ENCODE peak calls at places on chromosomes 11 and 22, in eight cellular contexts. N, O, J, K, L, E, C and R are unnamed samples.

GRCh38 chr11:43567396-43567975 is 113.1 kb upstream of the HSD17B12 start:
- DNase-seq in N (no peak), E (no peak), K (peak), C (no peak), O (no peak), J (peak), L (no peak), R (no peak)

GRCh38 chr11:47233989-47234668 is 14.5 kb downstream of the ACP2 start:
- DNase-seq in L (no peak), C (peak), J (peak), E (no peak), N (no peak), K (peak), O (no peak), R (no peak)

GRCh38 chr11:70129051-70129592 is 51.0 kb downstream of the ANO1 start:
- DNase-seq in L (no peak), K (no peak), O (no peak), C (no peak), N (no peak), J (no peak), E (no peak), R (no peak)

GRCh38 chr22:41256254-41256897 is 15.6 kb upstream of the CHADL start:
- DNase-seq in C (no peak), E (no peak), N (no peak), J (peak), K (peak), O (peak), L (no peak), R (no peak)

GRCh38 chr11:115333106-115333505 is 171.1 kb downstream of the CADM1 start:
- DNase-seq in N (no peak), C (no peak), K (no peak), J (no peak), E (no peak), L (no peak), O (no peak), R (no peak)

GRCh38 chr11:71948314-71949027 is 19.6 kb downstream of the RNF121 start:
- DNase-seq in L (no peak), E (no peak), N (no peak), C (no peak), O (no peak), K (no peak), J (no peak), R (no peak)

GRCh38 chr11:72668645-72669347 is 5.4 kb downstream of the PDE2A start:
- DNase-seq in C (no peak), N (no peak), E (no peak), J (no peak), L (no peak), O (no peak), K (no peak), R (no peak)

GRCh38 chr11:130369713-130370112 is 55.0 kb upstream of the ZBTB44 start:
- DNase-seq in O (no peak), J (no peak), N (no peak), E (no peak), L (no peak), C (no peak), K (no peak), R (no peak)

GRCh38 chr22:37559901-37560681 is at the start of gene CDC42EP1:
- DNase-seq in N (peak), C (no peak), J (peak), E (peak), K (no peak), O (no peak), L (peak), R (no peak)

GRCh38 chr22:22465782-22466181 is 42.8 kb downstream of the ZNF280B start:
- DNase-seq in O (no peak), N (no peak), K (no peak), E (no peak), L (no peak), C (no peak), J (no peak), R (no peak)

GRCh38 chr11:130318031-130318673 is 3.4 kb upstream of the ZBTB44 start:
- DNase-seq in K (no peak), J (no peak), L (no peak), C (no peak), O (no peak), N (no peak), E (no peak), R (no peak)

GRCh38 chr11:12430912-12431311 is 53.5 kb downstream of the PARVA start:
- DNase-seq in J (peak), C (peak), K (peak), N (no peak), E (peak), L (no peak), O (peak), R (no peak)

GRCh38 chr22:38844661-38845367 is 986 bp upstream of the NPTXR start:
- DNase-seq in E (no peak), K (no peak), L (no peak), O (no peak), N (no peak), C (no peak), J (peak), R (no peak)

GRCh38 chr11:22521226-22521625 is 104.4 kb downstream of the FANCF start:
- DNase-seq in J (peak), C (no peak), K (no peak), E (no peak), O (no peak), N (no peak), L (no peak), R (no peak)

GRCh38 chr11:68756171-68756766 is 4.9 kb upstream of the TESMIN start:
- DNase-seq in K (no peak), J (no peak), L (no peak), C (no peak), O (no peak), E (no peak), N (no peak), R (no peak)

GRCh38 chr11:134155946-134156865 is 67.6 kb downstream of the NCAPD3 start:
- DNase-seq in O (no peak), E (no peak), L (peak), J (no peak), N (no peak), C (no peak), K (no peak), R (no peak)

GRCh38 chr11:67539588-67539987 is 16.3 kb upstream of the CABP2 start:
- DNase-seq in L (no peak), C (no peak), E (peak), O (no peak), J (no peak), N (no peak), K (no peak), R (no peak)

GRCh38 chr11:120239713-120240640 is at the start of gene POU2F3:
- DNase-seq in K (no peak), E (no peak), O (no peak), J (no peak), C (no peak), N (no peak), L (no peak), R (no peak)
- TF ChIP-seq CTCF in K (no peak), E (no peak), O (peak), J (no peak), C (peak), N (no peak), L (no peak), R (no peak)

DNA sequence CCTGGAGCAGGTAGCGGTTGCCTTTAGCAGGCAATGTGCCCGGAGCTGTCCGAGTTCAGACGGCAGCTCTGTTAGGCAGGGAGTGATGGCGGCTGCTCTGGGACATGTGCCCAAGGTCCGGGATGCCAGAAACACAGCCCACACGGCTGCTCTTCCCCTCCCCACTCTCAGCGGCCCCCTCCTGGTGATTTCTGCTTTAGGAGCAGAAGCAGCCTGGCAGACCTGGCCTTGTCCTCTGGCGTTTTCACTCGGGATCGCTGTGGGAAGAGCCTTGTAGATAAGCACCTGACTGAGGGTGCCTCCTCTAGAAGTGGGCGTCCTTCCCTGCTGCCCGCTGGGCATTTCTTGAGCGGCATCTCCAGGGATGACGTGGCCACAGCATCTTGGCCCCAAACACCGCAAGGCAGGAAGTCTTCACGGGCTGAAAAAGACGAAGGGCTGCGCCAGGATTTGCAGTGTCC is 392.2 kb downstream of the TBC1D22A start:
- DNase-seq in K (no peak), E (peak), O (no peak), L (no peak), N (no peak), C (peak), J (peak), R (no peak)
- TF ChIP-seq CTCF in K (no peak), E (no peak), O (peak), L (no peak), N (no peak), C (no peak), J (no peak), R (no peak)

GRCh38 chr11:3174387-3174786 is 9.3 kb upstream of the OSBPL5 start:
- DNase-seq in E (no peak), O (no peak), K (no peak), J (no peak), N (no peak), L (no peak), C (no peak), R (no peak)

GRCh38 chr11:3169952-3170755 is 5.0 kb upstream of the OSBPL5 start:
- DNase-seq in J (no peak), N (no peak), C (no peak), E (no peak), O (no peak), K (no peak), L (no peak), R (no peak)

GRCh38 chr11:3173795-3174194 is 8.7 kb upstream of the OSBPL5 start:
- DNase-seq in K (no peak), L (no peak), E (no peak), O (no peak), N (no peak), C (no peak), J (no peak), R (no peak)

GRCh38 chr11:3170756-3171670 is 5.9 kb upstream of the OSBPL5 start:
- DNase-seq in E (no peak), C (no peak), J (no peak), N (no peak), K (no peak), O (no peak), L (no peak), R (no peak)

DNA sequence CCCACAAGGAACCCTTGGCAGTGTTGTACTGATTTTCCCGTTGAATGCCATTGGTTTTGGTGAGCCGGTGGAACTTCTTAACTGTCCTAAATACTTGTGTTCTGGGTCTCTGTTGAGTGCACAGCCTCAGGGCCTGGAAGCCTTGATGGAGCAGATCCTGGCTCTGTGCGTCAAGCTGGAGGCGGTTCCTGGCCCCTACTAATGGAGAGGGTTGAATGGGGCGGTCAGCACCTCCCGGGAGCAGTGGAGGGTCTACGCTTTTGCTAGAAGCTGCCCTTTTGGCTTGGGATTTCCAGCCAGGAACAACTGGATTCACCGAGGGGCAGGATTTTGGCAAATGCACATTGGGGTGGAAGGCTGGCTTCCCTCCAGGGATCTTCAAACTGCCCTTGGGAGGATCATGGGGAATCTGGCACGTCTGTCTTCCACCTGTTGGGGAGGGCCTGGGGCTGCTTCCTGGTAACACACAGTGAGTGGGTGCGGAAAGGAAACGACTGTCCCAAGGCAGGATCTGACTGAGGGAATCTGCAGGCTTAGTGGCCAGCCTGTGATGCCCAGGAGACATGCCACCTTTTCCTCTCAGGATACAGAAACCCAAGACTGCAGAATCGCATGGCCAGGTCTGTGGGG is 6.9 kb upstream of the OSBPL5 start:
- DNase-seq in L (no peak), K (no peak), J (no peak), N (no peak), E (no peak), O (no peak), C (no peak), R (no peak)
- TF ChIP-seq CTCF in L (no peak), K (no peak), J (no peak), N (no peak), E (no peak), O (no peak), C (no peak), R (no peak)

DNA sequence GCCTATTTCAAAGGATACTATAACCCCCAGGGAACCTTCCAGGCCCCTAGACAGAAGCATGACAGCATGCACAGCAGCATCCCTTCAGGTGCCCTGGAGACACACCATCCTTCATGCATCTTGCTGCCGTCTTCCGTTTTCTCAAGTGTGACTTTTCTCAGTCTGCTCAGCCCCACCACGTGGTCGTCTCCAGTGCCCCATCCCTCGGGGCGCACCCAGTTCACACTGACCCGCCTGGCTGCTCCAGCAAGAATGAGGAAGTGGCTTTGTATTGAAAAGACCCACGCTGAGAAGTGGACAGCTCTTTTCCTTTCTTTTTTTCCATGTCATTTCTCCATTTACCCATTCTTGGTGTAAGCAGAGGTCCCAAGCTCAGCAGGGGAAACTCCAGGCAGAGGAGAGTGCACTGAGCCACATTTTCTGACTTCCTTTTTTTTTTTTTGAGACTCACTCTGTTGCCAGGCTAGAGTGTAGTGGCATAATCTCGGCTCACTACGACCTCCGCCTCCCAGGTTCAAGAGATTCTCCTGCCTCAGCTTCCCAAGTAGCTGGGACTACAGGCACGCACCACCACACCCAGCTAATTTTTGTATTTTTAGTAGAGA is 14.5 kb downstream of the SERPINH1 start:
- DNase-seq in E (no peak), L (peak), C (no peak), N (no peak), K (no peak), J (peak), O (no peak), R (no peak)
- TF ChIP-seq CTCF in E (no peak), L (no peak), C (no peak), N (no peak), K (no peak), J (no peak), O (no peak), R (no peak)

GRCh38 chr11:25737071-25737675 is 594.8 kb upstream of the ANO3 start:
- DNase-seq in K (no peak), O (no peak), J (no peak), L (no peak), E (no peak), N (no peak), C (no peak), R (no peak)

GRCh38 chr11:25733777-25734176 is 598.2 kb upstream of the ANO3 start:
- DNase-seq in O (no peak), E (no peak), J (peak), N (no peak), C (no peak), L (no peak), K (no peak), R (no peak)

DNA sequence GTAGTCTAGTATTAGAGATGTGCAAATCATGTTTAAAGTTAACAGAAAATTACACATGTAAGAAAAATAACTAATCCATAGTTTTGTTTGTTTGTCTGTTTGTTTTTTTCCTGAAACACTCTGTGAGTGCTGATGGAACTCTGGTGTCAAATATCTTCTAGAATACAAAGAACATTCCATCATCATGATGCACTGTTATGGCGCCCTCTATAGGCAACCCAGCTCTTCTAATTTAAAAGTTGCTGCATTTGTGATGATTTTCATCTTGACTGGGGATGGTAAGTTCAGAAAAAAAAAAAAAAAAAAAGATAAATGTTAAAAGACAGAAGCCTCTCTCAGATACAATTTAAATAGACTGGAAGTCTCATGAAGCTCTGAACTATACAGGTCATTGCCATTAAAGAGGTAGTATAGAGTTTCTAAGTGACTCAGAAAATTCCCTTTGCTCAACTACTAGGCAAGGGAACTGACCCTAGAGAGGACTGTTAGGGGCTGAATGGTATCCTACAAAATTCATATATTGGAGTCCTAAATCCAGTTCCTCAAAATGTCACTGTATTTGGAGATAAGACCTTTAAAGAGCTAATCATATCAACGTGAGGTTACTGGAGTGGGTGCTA is 597.2 kb upstream of the ANO3 start:
- DNase-seq in O (no peak), C (no peak), J (peak), N (no peak), E (no peak), L (no peak), K (no peak), R (no peak)
- TF ChIP-seq CTCF in O (no peak), C (peak), J (peak), N (peak), E (no peak), L (peak), K (no peak), R (peak)

DNA sequence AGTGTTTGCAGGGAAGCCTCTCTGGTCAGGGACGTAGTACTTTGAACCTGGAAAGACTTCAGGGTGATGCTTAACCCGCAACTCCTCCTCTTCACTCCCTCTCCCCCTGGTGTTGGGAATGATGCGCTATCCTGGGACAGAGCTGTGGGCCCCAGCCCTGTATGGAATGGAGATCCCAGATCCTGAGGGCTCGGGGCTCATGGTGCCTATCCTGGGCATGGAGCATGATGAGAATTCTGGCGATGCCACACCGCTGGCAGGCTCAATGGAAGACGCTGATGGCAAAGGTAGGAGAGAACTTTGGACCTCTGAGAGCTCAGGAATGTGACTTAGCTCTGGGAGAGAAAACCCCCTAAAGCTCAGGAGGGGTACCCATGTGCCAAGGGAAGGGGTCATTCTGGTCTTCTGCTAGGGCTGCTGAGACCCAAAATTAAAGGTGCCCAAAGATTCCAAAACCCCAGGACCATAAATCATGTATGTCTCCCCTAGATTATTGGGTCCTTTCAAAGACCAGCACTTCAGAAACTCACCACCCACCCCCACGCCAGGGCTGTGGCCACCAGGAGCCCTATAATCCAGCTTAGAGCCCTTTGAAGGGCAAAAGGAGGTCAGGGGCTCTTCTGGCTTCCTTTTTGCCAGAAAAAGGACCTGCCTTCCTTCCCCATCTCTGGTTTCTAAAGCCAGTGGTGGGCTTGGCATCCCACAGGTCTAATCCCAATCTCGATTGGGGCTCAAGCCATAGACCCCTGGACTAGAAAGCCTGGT is 52.5 kb downstream of the BTG4 start:
- DNase-seq in C (no peak), J (no peak), O (no peak), N (no peak), E (no peak), K (no peak), L (peak), R (no peak)
- TF ChIP-seq CTCF in C (no peak), J (no peak), O (no peak), N (no peak), E (no peak), K (no peak), L (no peak), R (no peak)

GRCh38 chr22:45101828-45102227 is 61.9 kb upstream of the NUP50 start:
- DNase-seq in J (peak), K (peak), C (peak), O (no peak), E (peak), L (no peak), N (no peak), R (no peak)
- TF ChIP-seq CTCF in J (peak), K (peak), C (peak), O (peak), E (no peak), L (peak), N (peak), R (peak)